ENCODE peak calls at places on chromosomes 6 and 20, in seven cellular contexts. Q is nephron progenitor cell, D is HEK293T, U is NCI-H345, I is B cell, E is DND-41, O is transverse colon. R is an unnamed sample.

GRCh38 chr20:56359212-56360132 is 698 bp downstream of the FAM210B start:
- DNase-seq in U (peak; percentile 59), O (peak; percentile 47), I (no peak), Q (peak; percentile 38), D (peak; percentile 55), E (no peak), R (no peak)

GRCh38 chr20:309306-309840 is 12.0 kb downstream of the ZCCHC3 start:
- DNase-seq in Q (no peak), E (no peak), U (no peak), I (no peak), O (no peak), D (no peak), R (no peak)

GRCh38 chr6:126914172-126914571 is 204.3 kb upstream of the RSPO3 start:
- DNase-seq in Q (no peak), U (no peak), O (no peak), I (no peak), E (no peak), D (no peak), R (no peak)

GRCh38 chr6:44211284-44211683 is 5.4 kb upstream of the MYMX start:
- DNase-seq in E (no peak), D (no peak), I (no peak), U (no peak), O (no peak), Q (no peak), R (no peak)

GRCh38 chr6:34953084-34954025 is 64.3 kb downstream of the ANKS1A start:
- DNase-seq in O (peak; percentile 21), I (no peak), U (peak; percentile 71), E (no peak), Q (no peak), D (no peak), R (no peak)

GRCh38 chr6:120378582-120379220 is 955.6 kb downstream of the TBC1D32 start:
- DNase-seq in I (peak; percentile 9), U (peak; percentile 7), D (peak; percentile 39), E (no peak), O (no peak), Q (no peak), R (no peak)

GRCh38 chr6:140379919-140380318 is 1005.5 kb upstream of the CITED2 start:
- DNase-seq in Q (no peak), D (no peak), E (no peak), O (no peak), U (no peak), I (no peak), R (no peak)

GRCh38 chr20:24672886-24673677 is 203.7 kb downstream of the SYNDIG1 start:
- DNase-seq in O (no peak), E (no peak), I (no peak), Q (no peak), U (no peak), D (no peak), R (no peak)

GRCh38 chr6:119446623-119447008 is 97.1 kb upstream of the MAN1A1 start:
- DNase-seq in U (no peak), D (no peak), I (no peak), O (peak; percentile 68), Q (no peak), E (no peak), R (no peak)

GRCh38 chr6:24329451-24329850 is 28.4 kb downstream of the DCDC2 start:
- DNase-seq in D (no peak), Q (no peak), U (no peak), I (no peak), O (no peak), E (no peak), R (no peak)

GRCh38 chr20:40565681-40566040 is 123.4 kb downstream of the MAFB start:
- DNase-seq in I (no peak), D (no peak), U (no peak), O (no peak), E (no peak), Q (no peak), R (no peak)

GRCh38 chr6:37516076-37516919 is 16.6 kb upstream of the CCDC167 start:
- DNase-seq in U (peak; percentile 91), D (no peak), E (peak; percentile 96), O (peak; percentile 56), Q (no peak), I (peak; percentile 76), R (peak; percentile 80)

GRCh38 chr6:159434410-159434809 is 258.6 kb downstream of the SOD2 start:
- DNase-seq in E (no peak), Q (no peak), O (no peak), U (no peak), D (no peak), I (no peak), R (no peak)

GRCh38 chr20:46324960-46325703 is 16.8 kb upstream of the CDH22 start:
- DNase-seq in U (peak; percentile 42), O (no peak), I (no peak), D (peak; percentile 66), E (peak; percentile 37), Q (no peak), R (no peak)

GRCh38 chr6:147752686-147753418 is 244.4 kb downstream of the SAMD5 start:
- DNase-seq in I (no peak), Q (no peak), U (no peak), O (no peak), D (no peak), E (no peak), R (no peak)

GRCh38 chr6:117906905-117907599 is at the start of gene SLC35F1:
- DNase-seq in O (no peak), Q (peak; percentile 85), U (peak; percentile 77), E (no peak), I (peak; percentile 50), D (peak; percentile 83), R (no peak)

GRCh38 chr20:645318-646106 is 7.5 kb downstream of the SRXN1 start:
- DNase-seq in U (peak; percentile 72), D (peak; percentile 84), E (peak; percentile 80), Q (peak; percentile 89), O (peak; percentile 74), I (peak; percentile 84), R (peak; percentile 22)

GRCh38 chr6:36313628-36313895 is 23.1 kb downstream of the BNIP5 start:
- DNase-seq in Q (no peak), I (no peak), E (no peak), D (no peak), O (no peak), U (no peak), R (no peak)

GRCh38 chr6:2465336-2465735 is 219.9 kb upstream of the GMDS start:
- DNase-seq in E (no peak), D (no peak), U (no peak), Q (no peak), I (no peak), O (no peak), R (no peak)

GRCh38 chr6:157405986-157406385 is 25.0 kb downstream of the ZDHHC14 start:
- DNase-seq in D (no peak), Q (no peak), E (no peak), I (no peak), U (no peak), O (no peak), R (no peak)

GRCh38 chr6:45441811-45442453 is 64.2 kb upstream of the SUPT3H start:
- DNase-seq in Q (no peak), I (no peak), E (no peak), U (no peak), O (no peak), D (no peak), R (no peak)

GRCh38 chr20:49452011-49452482 is 30.4 kb downstream of the KCNB1 start:
- DNase-seq in D (no peak), E (no peak), Q (no peak), U (no peak), I (no peak), O (no peak), R (no peak)

GRCh38 chr20:50303573-50304500 is 113.2 kb downstream of the CEBPB start:
- DNase-seq in I (no peak), D (no peak), E (no peak), O (peak; percentile 81), U (peak; percentile 85), Q (no peak), R (no peak)

GRCh38 chr6:35014341-35014740 is 125.3 kb downstream of the ANKS1A start:
- DNase-seq in E (no peak), D (no peak), U (no peak), O (no peak), Q (no peak), I (no peak), R (no peak)

GRCh38 chr20:18314786-18315406 is 26.6 kb downstream of the ZNF133 start:
- DNase-seq in D (no peak), E (no peak), O (no peak), I (no peak), U (no peak), Q (no peak), R (no peak)

GRCh38 chr20:11544029-11544678 is 373.5 kb upstream of the BTBD3 start:
- DNase-seq in E (peak; percentile 29), O (peak; percentile 14), I (no peak), Q (peak; percentile 42), U (peak; percentile 83), D (peak; percentile 30), R (no peak)

GRCh38 chr20:23613676-23614075 is 8.0 kb upstream of the CST9 start:
- DNase-seq in D (no peak), E (no peak), O (no peak), Q (no peak), I (no peak), U (no peak), R (no peak)

GRCh38 chr6:2026133-2026532 is 219.3 kb downstream of the GMDS start:
- DNase-seq in D (no peak), O (no peak), E (no peak), I (no peak), Q (no peak), U (no peak), R (no peak)

GRCh38 chr6:100296810-100297544 is 167.7 kb downstream of the SIM1 start:
- DNase-seq in D (no peak), O (no peak), I (no peak), E (no peak), Q (no peak), U (no peak), R (no peak)

R was measured in activated CD8-positive, alpha-beta memory T cell treated with anti-CD3 and anti-CD28 coated beads for 4 hours.